ENCODE peak calls at places on chromosomes 13 and 19, in four cellular contexts. J is keratinocyte, M is fibroblast of lung, H is IMR-90. U is an unnamed sample.

GRCh38 chr13:100876044-100876403 is 201.4 kb upstream of the TMTC4 start:
- DNase-seq in J (no peak), H (no peak), M (no peak), U (no peak)

GRCh38 chr13:70890289-70890688 is 782.0 kb upstream of the KLHL1 start:
- DNase-seq in H (no peak), M (no peak), J (no peak), U (no peak)

GRCh38 chr13:95650691-95651090 is 6.2 kb upstream of the DZIP1 start:
- DNase-seq in M (no peak), J (no peak), H (no peak), U (no peak)

GRCh38 chr19:4988770-4989251 is 19.9 kb downstream of the KDM4B start:
- DNase-seq in M (peak; percentile 97), J (no peak), H (peak; percentile 88), U (no peak)

GRCh38 chr19:8640402-8641004 is 10.1 kb downstream of the NFILZ start:
- DNase-seq in H (no peak), J (no peak), M (no peak), U (no peak)

GRCh38 chr19:3547301-3547731 is 8.3 kb downstream of the TEKTIP1 start:
- DNase-seq in H (no peak), J (no peak), M (no peak), U (peak; percentile 35)

GRCh38 chr13:28658796-28659610 is at the start of gene POMP:
- DNase-seq in M (peak; percentile 92), J (peak; percentile 30), H (peak; percentile 95), U (peak; percentile 95)

GRCh38 chr13:33034897-33035296 is 18.7 kb downstream of the KL start:
- DNase-seq in M (no peak), H (no peak), J (no peak), U (no peak)

GRCh38 chr19:888615-889385 is 4.2 kb downstream of the MED16 start:
- DNase-seq in H (no peak), J (no peak), M (no peak), U (no peak)

GRCh38 chr19:13463296-13463695 is 43.0 kb downstream of the CACNA1A start:
- DNase-seq in H (peak; percentile 15), M (peak; percentile 6), J (no peak), U (peak; percentile 64)

GRCh38 chr13:27037571-27037970 is 134.0 kb downstream of the USP12 start:
- DNase-seq in M (no peak), H (no peak), J (no peak), U (no peak)

GRCh38 chr13:110396913-110397379 is 89.9 kb downstream of the COL4A2 start:
- DNase-seq in H (peak; percentile 100), M (peak; percentile 100), J (no peak), U (no peak)

GRCh38 chr19:5369962-5370367 is 29.4 kb upstream of the PTPRS start:
- DNase-seq in J (no peak), M (peak; percentile 12), H (no peak), U (peak; percentile 60)

GRCh38 chr19:246551-246950 is 44.7 kb downstream of the PLPP2 start:
- DNase-seq in M (no peak), J (no peak), H (no peak), U (peak; percentile 18)

GRCh38 chr19:17831419-17831888 is 10.1 kb upstream of the INSL3 start:
- DNase-seq in M (no peak), H (no peak), J (no peak), U (no peak)
- H2AFZ ChIP-seq in M (no peak overlapping the region), H (peak overlapping the region; percentile 58), J (peak overlapping the region; percentile 92), U (no peak overlapping the region)

GRCh38 chr19:55637534-55637933 is 3.3 kb upstream of the ZNF580 start:
- DNase-seq in M (no peak), J (no peak), H (no peak), U (no peak)

GRCh38 chr19:55635334-55635717 is 5.5 kb upstream of the ZNF580 start:
- DNase-seq in M (no peak), J (no peak), H (no peak), U (no peak)

GRCh38 chr19:55638864-55639359 is 1.9 kb upstream of the ZNF580 start:
- DNase-seq in H (peak; percentile 21), J (no peak), M (peak; percentile 28), U (peak; percentile 79)

GRCh38 chr19:55635856-55636440 is 4.9 kb upstream of the ZNF580 start:
- DNase-seq in J (no peak), H (no peak), M (no peak), U (no peak)

DNA sequence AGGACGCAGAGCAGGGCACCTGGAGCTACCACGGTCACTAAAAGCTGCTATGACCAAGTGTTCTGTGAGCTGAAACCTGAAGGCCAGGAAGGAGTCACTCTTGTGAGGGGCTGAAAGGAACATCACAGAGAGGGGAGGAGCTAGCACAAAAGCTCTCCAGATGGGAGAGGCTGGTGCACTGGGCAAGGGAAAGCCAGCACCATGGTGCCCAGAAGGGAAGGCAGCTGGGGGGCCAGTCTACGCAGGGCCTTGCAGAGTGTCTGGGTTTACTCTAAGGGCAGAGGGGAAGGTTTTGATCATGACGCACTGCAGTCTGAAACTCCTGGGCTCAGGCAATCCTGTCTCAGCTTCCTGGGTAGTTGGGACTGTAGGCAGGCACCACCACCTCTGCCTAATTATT is 4.1 kb upstream of the ZNF580 start:
- DNase-seq in M (no peak), J (no peak), H (no peak), U (no peak)
- H3K4me3 ChIP-seq in M (no peak overlapping the region), J (no peak overlapping the region), H (no peak overlapping the region), U (no peak overlapping the region)

GRCh38 chr13:44307255-44307654 is 66.4 kb upstream of the SERP2 start:
- DNase-seq in J (no peak), H (peak; percentile 38), M (peak; percentile 46), U (no peak)

GRCh38 chr13:44305216-44305615 is 68.4 kb upstream of the SERP2 start:
- DNase-seq in M (no peak), J (no peak), H (no peak), U (no peak)

GRCh38 chr13:44307844-44308243 is 65.8 kb upstream of the SERP2 start:
- DNase-seq in H (no peak), M (no peak), J (no peak), U (no peak)

GRCh38 chr13:44305845-44306244 is 67.8 kb upstream of the SERP2 start:
- DNase-seq in M (peak; percentile 78), J (no peak), H (peak; percentile 67), U (peak; percentile 16)

DNA sequence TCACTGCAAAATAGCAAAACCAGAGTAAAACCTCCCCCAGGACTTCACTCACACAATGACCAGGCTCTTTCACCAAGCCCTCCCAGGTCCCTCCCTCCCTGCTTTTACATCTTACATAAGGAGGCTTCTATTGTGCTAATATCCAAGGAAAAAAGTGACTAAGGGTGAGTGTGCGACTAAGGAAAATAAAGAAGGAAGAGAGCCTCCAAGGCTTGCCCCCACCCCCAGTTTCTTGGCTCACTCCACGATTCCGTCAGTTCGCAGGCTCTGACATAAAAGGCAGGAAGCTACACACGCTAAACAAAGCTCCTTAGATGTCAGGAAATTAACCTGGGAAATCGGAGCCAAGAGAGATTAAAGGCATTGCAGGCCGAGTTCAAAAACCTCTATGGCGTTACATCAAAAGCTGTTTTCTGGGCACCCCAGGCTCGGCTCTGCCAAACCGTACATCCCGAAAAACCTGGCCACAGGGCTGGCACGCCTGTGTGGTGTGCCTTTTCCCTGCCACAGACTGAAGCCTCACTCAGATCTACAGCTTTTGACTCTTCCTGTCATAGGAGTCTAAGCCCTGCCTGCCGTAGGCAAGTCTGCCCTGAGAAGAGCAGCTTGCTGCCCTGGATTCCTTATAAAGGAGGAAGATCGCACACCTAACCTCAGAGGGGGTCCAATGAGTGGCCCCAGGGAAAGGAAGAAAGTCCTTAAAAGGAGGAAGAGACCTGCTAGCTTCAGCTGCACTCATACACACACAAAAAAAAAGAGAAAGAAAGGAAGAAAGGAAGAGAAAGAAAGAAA is 67.0 kb upstream of the SERP2 start:
- DNase-seq in H (peak; percentile 99), J (no peak), M (peak; percentile 99), U (peak; percentile 66)
- H3K4me1 ChIP-seq in H (peaks cover 23% of the 10 kb centered on the region), J (peaks cover 66% of the 10 kb centered on the region), M (peaks cover 27% of the 10 kb centered on the region), U (peaks cover 60% of the 10 kb centered on the region)

DNA sequence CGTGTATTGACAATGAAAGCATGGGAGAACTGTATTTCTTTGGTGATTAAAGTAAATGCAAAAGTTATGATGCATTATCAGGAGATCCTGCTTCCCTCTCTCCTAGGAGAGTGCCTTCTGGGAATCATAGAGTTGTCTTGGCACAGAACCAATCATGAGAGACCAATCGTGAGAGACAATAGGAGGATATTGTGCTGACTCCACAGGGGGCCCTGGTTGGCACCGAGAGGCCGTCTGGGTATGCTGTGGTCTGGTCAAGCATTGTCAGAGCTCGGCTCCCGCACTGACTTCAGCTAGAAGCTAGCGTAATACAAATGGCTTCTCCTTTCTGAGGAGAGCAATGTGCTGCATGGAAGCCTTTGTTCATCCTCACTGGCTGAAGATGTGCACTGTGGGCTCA is 131.5 kb upstream of the GJB6 start:
- DNase-seq in J (no peak), H (no peak), M (peak; percentile 49), U (no peak)
- H2AFZ ChIP-seq in J (no peak overlapping the region), H (no peak overlapping the region), M (no peak overlapping the region), U (no peak overlapping the region)

GRCh38 chr19:35708391-35708790 is 4.0 kb downstream of the ZBTB32 start:
- DNase-seq in M (no peak), H (no peak), J (no peak), U (no peak)

GRCh38 chr19:35704218-35704617 is at the start of gene ZBTB32:
- DNase-seq in J (no peak), H (peak; percentile 61), M (peak; percentile 57), U (no peak)

GRCh38 chr19:35703343-35703742 is 1.0 kb upstream of the ZBTB32 start:
- DNase-seq in J (no peak), M (no peak), H (no peak), U (no peak)

GRCh38 chr19:35696835-35697234 is 7.5 kb upstream of the ZBTB32 start:
- DNase-seq in M (no peak), H (no peak), J (no peak), U (no peak)

DNA sequence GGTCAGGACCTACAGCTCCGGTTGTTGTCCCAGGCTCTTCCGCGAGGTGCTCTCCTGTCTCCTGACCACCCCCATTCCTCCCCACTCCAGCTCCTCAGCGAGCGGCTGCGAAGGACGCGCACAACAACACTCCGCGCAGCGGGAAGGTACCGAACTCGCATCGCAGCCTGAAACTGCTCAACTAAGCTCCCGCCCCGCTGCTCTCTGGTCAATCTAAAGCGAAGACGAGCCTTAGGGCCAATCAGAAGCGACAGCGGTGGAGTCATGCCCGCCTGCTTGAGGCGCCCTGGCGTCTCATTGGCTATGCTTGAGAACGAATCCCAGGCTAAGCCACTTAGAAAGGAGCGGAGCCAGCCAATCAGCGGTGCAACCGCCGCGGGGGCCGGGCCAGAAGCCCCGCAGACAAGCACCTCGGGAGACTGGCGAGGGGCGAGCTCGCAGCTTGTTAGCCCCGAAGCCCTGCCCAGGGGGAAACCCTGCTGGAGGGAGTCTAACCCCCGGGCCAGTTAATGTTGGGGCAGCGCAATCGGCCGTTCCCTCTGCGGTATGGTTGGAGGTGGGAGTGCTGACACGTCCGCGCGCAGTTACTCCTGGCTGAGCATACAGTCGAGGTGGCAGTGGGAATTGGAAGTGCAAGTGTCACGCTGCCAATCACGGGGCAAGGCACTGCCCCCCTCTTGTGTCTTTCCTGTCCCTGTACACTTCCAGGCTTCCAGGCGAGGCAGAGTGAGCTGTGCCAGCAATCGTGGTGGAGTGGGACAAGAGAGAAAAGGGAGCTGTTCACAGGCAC is 1.9 kb upstream of the ZBTB32 start:
- DNase-seq in M (peak; percentile 97), J (peak; percentile 94), H (peak; percentile 97), U (peak; percentile 98)
- H3K4me3 ChIP-seq in M (peak overlapping the region; percentile 47), J (peak overlapping the region; percentile 60), H (peak overlapping the region; percentile 49), U (peak overlapping the region; percentile 21)

DNA sequence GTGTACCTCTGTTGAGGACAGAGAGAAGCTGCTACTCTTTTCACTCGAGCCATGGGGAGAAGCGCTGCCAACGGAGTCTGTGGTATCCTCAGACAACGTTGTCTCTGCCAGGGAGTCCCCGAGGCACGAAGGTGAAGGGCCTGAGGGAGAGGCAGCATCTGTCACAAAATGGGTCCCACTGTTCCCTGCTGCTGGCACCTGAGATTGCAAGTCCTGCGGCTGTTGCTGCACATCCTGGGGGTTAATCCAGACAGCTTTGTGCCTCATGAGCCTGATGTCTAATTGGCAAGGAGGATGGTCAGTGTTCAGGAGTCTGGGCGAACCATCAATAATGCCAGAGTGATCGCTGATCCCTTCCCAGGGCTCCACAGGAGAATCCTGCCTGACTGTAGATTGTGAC is 15.0 kb downstream of the RUBCNL start:
- DNase-seq in M (no peak), H (no peak), J (no peak), U (no peak)
- H3K4me1 ChIP-seq in M (peaks cover 2% of the 10 kb centered on the region), H (peaks cover 2% of the 10 kb centered on the region), J (no peaks in the 10 kb centered on the region), U (no peaks in the 10 kb centered on the region)